ENCODE peak calls at places on chromosome 3, in ten cellular contexts. One of them, this sample, is unnamed.
A peak's percentile ranks its signal among the peaks of the same experiment; 100 is the strongest.

GRCh38 chr3:28317438-28318022 is 31.0 kb upstream of the ZCWPW2 start:
- DNase-seq in tibial nerve: peak; percentile 30
- DNase-seq in GM12878: no peak
- DNase-seq in hepatocyte: peak; percentile 62
- DNase-seq in neural progenitor cell: peak; percentile 59
- DNase-seq in upper lobe of right lung: no peak
- DNase-seq in fibroblast of lung: peak; percentile 47
- DNase-seq in tibial artery: no peak
- DNase-seq in psoas muscle: no peak
- DNase-seq in heart left ventricle: no peak
- DNase-seq in this sample: peak; percentile 12

GRCh38 chr3:32969656-32970055 is 18.2 kb downstream of the CCR4 start:
- DNase-seq in tibial nerve: no peak
- DNase-seq in GM12878: no peak
- DNase-seq in hepatocyte: peak; percentile 13
- DNase-seq in neural progenitor cell: no peak
- DNase-seq in upper lobe of right lung: no peak
- DNase-seq in fibroblast of lung: peak; percentile 17
- DNase-seq in tibial artery: no peak
- DNase-seq in psoas muscle: no peak
- DNase-seq in heart left ventricle: no peak
- DNase-seq in this sample: no peak

GRCh38 chr3:122146466-122146865 is 37.0 kb upstream of the CASR start:
- DNase-seq in tibial nerve: no peak
- DNase-seq in GM12878: peak; percentile 37
- DNase-seq in hepatocyte: peak; percentile 18
- DNase-seq in neural progenitor cell: no peak
- DNase-seq in upper lobe of right lung: no peak
- DNase-seq in fibroblast of lung: no peak
- DNase-seq in tibial artery: no peak
- DNase-seq in psoas muscle: no peak
- DNase-seq in heart left ventricle: no peak
- DNase-seq in this sample: no peak

GRCh38 chr3:189937302-189938255 is 183.1 kb downstream of the P3H2 start:
- DNase-seq in tibial nerve: no peak
- DNase-seq in GM12878: no peak
- DNase-seq in hepatocyte: no peak
- DNase-seq in neural progenitor cell: no peak
- DNase-seq in upper lobe of right lung: no peak
- DNase-seq in fibroblast of lung: peak; percentile 78
- DNase-seq in tibial artery: no peak
- DNase-seq in psoas muscle: no peak
- DNase-seq in heart left ventricle: no peak
- DNase-seq in this sample: peak; percentile 94

GRCh38 chr3:145704020-145704419 is 457.0 kb downstream of the PLOD2 start:
- DNase-seq in tibial nerve: no peak
- DNase-seq in GM12878: no peak
- DNase-seq in hepatocyte: peak; percentile 19
- DNase-seq in neural progenitor cell: no peak
- DNase-seq in upper lobe of right lung: no peak
- DNase-seq in fibroblast of lung: peak; percentile 24
- DNase-seq in tibial artery: no peak
- DNase-seq in psoas muscle: no peak
- DNase-seq in heart left ventricle: no peak
- DNase-seq in this sample: no peak

GRCh38 chr3:4736284-4736861 is 242.9 kb upstream of the BHLHE40 start:
- DNase-seq in tibial nerve: no peak
- DNase-seq in GM12878: no peak
- DNase-seq in hepatocyte: peak; percentile 64
- DNase-seq in neural progenitor cell: no peak
- DNase-seq in upper lobe of right lung: peak; percentile 82
- DNase-seq in fibroblast of lung: no peak
- DNase-seq in tibial artery: no peak
- DNase-seq in psoas muscle: no peak
- DNase-seq in heart left ventricle: peak; percentile 60
- DNase-seq in this sample: peak; percentile 55

GRCh38 chr3:110946810-110947209 is 124.8 kb upstream of the NECTIN3 start:
- DNase-seq in tibial nerve: no peak
- DNase-seq in GM12878: no peak
- DNase-seq in hepatocyte: no peak
- DNase-seq in neural progenitor cell: no peak
- DNase-seq in upper lobe of right lung: no peak
- DNase-seq in fibroblast of lung: no peak
- DNase-seq in tibial artery: no peak
- DNase-seq in psoas muscle: no peak
- DNase-seq in heart left ventricle: no peak
- DNase-seq in this sample: no peak

GRCh38 chr3:157066335-157067071 is 93.4 kb downstream of the CCNL1 start:
- DNase-seq in tibial nerve: no peak
- DNase-seq in GM12878: no peak
- DNase-seq in hepatocyte: no peak
- DNase-seq in neural progenitor cell: no peak
- DNase-seq in upper lobe of right lung: no peak
- DNase-seq in fibroblast of lung: peak; percentile 88
- DNase-seq in tibial artery: no peak
- DNase-seq in psoas muscle: no peak
- DNase-seq in heart left ventricle: no peak
- DNase-seq in this sample: no peak

GRCh38 chr3:196274585-196274984 is 12.9 kb downstream of the PCYT1A start:
- DNase-seq in tibial nerve: no peak
- DNase-seq in GM12878: peak; percentile 84
- DNase-seq in hepatocyte: no peak
- DNase-seq in neural progenitor cell: no peak
- DNase-seq in upper lobe of right lung: no peak
- DNase-seq in fibroblast of lung: no peak
- DNase-seq in tibial artery: no peak
- DNase-seq in psoas muscle: no peak
- DNase-seq in heart left ventricle: no peak
- DNase-seq in this sample: no peak

GRCh38 chr3:24503499-24504176 is 9.0 kb upstream of the THRB start:
- DNase-seq in tibial nerve: no peak
- DNase-seq in GM12878: no peak
- DNase-seq in hepatocyte: no peak
- DNase-seq in neural progenitor cell: no peak
- DNase-seq in upper lobe of right lung: no peak
- DNase-seq in fibroblast of lung: no peak
- DNase-seq in tibial artery: no peak
- DNase-seq in psoas muscle: no peak
- DNase-seq in heart left ventricle: no peak
- DNase-seq in this sample: no peak

GRCh38 chr3:20576228-20576627 is 390.2 kb upstream of the SGO1 start:
- DNase-seq in tibial nerve: no peak
- DNase-seq in GM12878: no peak
- DNase-seq in hepatocyte: no peak
- DNase-seq in neural progenitor cell: no peak
- DNase-seq in upper lobe of right lung: no peak
- DNase-seq in fibroblast of lung: no peak
- DNase-seq in tibial artery: no peak
- DNase-seq in psoas muscle: no peak
- DNase-seq in heart left ventricle: no peak
- DNase-seq in this sample: no peak

GRCh38 chr3:119937229-119937628 is 155.3 kb downstream of the NR1I2 start:
- DNase-seq in tibial nerve: no peak
- DNase-seq in GM12878: peak; percentile 78
- DNase-seq in hepatocyte: no peak
- DNase-seq in neural progenitor cell: no peak
- DNase-seq in upper lobe of right lung: no peak
- DNase-seq in fibroblast of lung: no peak
- DNase-seq in tibial artery: no peak
- DNase-seq in psoas muscle: no peak
- DNase-seq in heart left ventricle: no peak
- DNase-seq in this sample: no peak

GRCh38 chr3:14145670-14146380 is 21.0 kb downstream of the TMEM43 start:
- DNase-seq in tibial nerve: no peak
- DNase-seq in GM12878: no peak
- DNase-seq in hepatocyte: no peak
- DNase-seq in neural progenitor cell: no peak
- DNase-seq in upper lobe of right lung: no peak
- DNase-seq in fibroblast of lung: no peak
- DNase-seq in tibial artery: no peak
- DNase-seq in psoas muscle: no peak
- DNase-seq in heart left ventricle: peak; percentile 10
- DNase-seq in this sample: no peak

GRCh38 chr3:414063-414462 is 217.5 kb downstream of the CHL1 start:
- DNase-seq in tibial nerve: no peak
- DNase-seq in GM12878: no peak
- DNase-seq in hepatocyte: peak; percentile 49
- DNase-seq in neural progenitor cell: peak; percentile 18
- DNase-seq in upper lobe of right lung: no peak
- DNase-seq in fibroblast of lung: peak; percentile 27
- DNase-seq in tibial artery: no peak
- DNase-seq in psoas muscle: no peak
- DNase-seq in heart left ventricle: no peak
- DNase-seq in this sample: no peak
- TF ChIP-seq CTCF in tibial nerve: no peak
- TF ChIP-seq CTCF in GM12878: peak; percentile 16
- TF ChIP-seq CTCF in hepatocyte: peak; percentile 54
- TF ChIP-seq CTCF in neural progenitor cell: peak; percentile 63
- TF ChIP-seq CTCF in upper lobe of right lung: peak; percentile 37
- TF ChIP-seq CTCF in fibroblast of lung: peak; percentile 29
- TF ChIP-seq CTCF in tibial artery: no peak
- TF ChIP-seq CTCF in psoas muscle: peak; percentile 50
- TF ChIP-seq CTCF in heart left ventricle: peak; percentile 22
- TF ChIP-seq CTCF in this sample: peak; percentile 15

GRCh38 chr3:179670311-179670710 is 17.5 kb downstream of the USP13 start:
- DNase-seq in tibial nerve: no peak
- DNase-seq in GM12878: no peak
- DNase-seq in hepatocyte: no peak
- DNase-seq in neural progenitor cell: no peak
- DNase-seq in upper lobe of right lung: no peak
- DNase-seq in fibroblast of lung: peak; percentile 40
- DNase-seq in tibial artery: no peak
- DNase-seq in psoas muscle: no peak
- DNase-seq in heart left ventricle: no peak
- DNase-seq in this sample: no peak

GRCh38 chr3:179663093-179663492 is 10.3 kb downstream of the USP13 start:
- DNase-seq in tibial nerve: no peak
- DNase-seq in GM12878: no peak
- DNase-seq in hepatocyte: no peak
- DNase-seq in neural progenitor cell: no peak
- DNase-seq in upper lobe of right lung: no peak
- DNase-seq in fibroblast of lung: no peak
- DNase-seq in tibial artery: no peak
- DNase-seq in psoas muscle: no peak
- DNase-seq in heart left ventricle: no peak
- DNase-seq in this sample: no peak

GRCh38 chr3:179666030-179666429 is 13.2 kb downstream of the USP13 start:
- DNase-seq in tibial nerve: no peak
- DNase-seq in GM12878: no peak
- DNase-seq in hepatocyte: no peak
- DNase-seq in neural progenitor cell: no peak
- DNase-seq in upper lobe of right lung: no peak
- DNase-seq in fibroblast of lung: no peak
- DNase-seq in tibial artery: no peak
- DNase-seq in psoas muscle: no peak
- DNase-seq in heart left ventricle: no peak
- DNase-seq in this sample: no peak

GRCh38 chr3:179668429-179668828 is 15.6 kb downstream of the USP13 start:
- DNase-seq in tibial nerve: no peak
- DNase-seq in GM12878: no peak
- DNase-seq in hepatocyte: no peak
- DNase-seq in neural progenitor cell: no peak
- DNase-seq in upper lobe of right lung: no peak
- DNase-seq in fibroblast of lung: no peak
- DNase-seq in tibial artery: no peak
- DNase-seq in psoas muscle: no peak
- DNase-seq in heart left ventricle: no peak
- DNase-seq in this sample: no peak

GRCh38 chr3:179666436-179667035 is 13.7 kb downstream of the USP13 start:
- DNase-seq in tibial nerve: no peak
- DNase-seq in GM12878: no peak
- DNase-seq in hepatocyte: no peak
- DNase-seq in neural progenitor cell: peak; percentile 43
- DNase-seq in upper lobe of right lung: peak; percentile 87
- DNase-seq in fibroblast of lung: peak; percentile 26
- DNase-seq in tibial artery: no peak
- DNase-seq in psoas muscle: peak; percentile 92
- DNase-seq in heart left ventricle: peak; percentile 74
- DNase-seq in this sample: no peak
- H3K27ac ChIP-seq in tibial nerve: no peak overlapping the region
- H3K27ac ChIP-seq in GM12878: no peak overlapping the region
- H3K27ac ChIP-seq in hepatocyte: no peak overlapping the region
- H3K27ac ChIP-seq in neural progenitor cell: no peak overlapping the region
- H3K27ac ChIP-seq in upper lobe of right lung: peak overlapping the region; percentile 18
- H3K27ac ChIP-seq in fibroblast of lung: no peak overlapping the region
- H3K27ac ChIP-seq in tibial artery: no peak overlapping the region
- H3K27ac ChIP-seq in psoas muscle: peak overlapping the region; percentile 98
- H3K27ac ChIP-seq in heart left ventricle: peak overlapping the region; percentile 76
- H3K27ac ChIP-seq in this sample: no peak overlapping the region

GRCh38 chr3:97971679-97972567 is at the start of gene RIOX2:
- DNase-seq in tibial nerve: peak; percentile 40
- DNase-seq in GM12878: peak; percentile 21
- DNase-seq in hepatocyte: peak; percentile 87
- DNase-seq in neural progenitor cell: peak; percentile 77
- DNase-seq in upper lobe of right lung: peak; percentile 92
- DNase-seq in fibroblast of lung: peak; percentile 63
- DNase-seq in tibial artery: peak; percentile 57
- DNase-seq in psoas muscle: peak; percentile 87
- DNase-seq in heart left ventricle: peak; percentile 73
- DNase-seq in this sample: peak; percentile 71

GRCh38 chr3:97974996-97975395 is 2.8 kb upstream of the RIOX2 start:
- DNase-seq in tibial nerve: no peak
- DNase-seq in GM12878: no peak
- DNase-seq in hepatocyte: no peak
- DNase-seq in neural progenitor cell: no peak
- DNase-seq in upper lobe of right lung: no peak
- DNase-seq in fibroblast of lung: no peak
- DNase-seq in tibial artery: no peak
- DNase-seq in psoas muscle: no peak
- DNase-seq in heart left ventricle: no peak
- DNase-seq in this sample: no peak

GRCh38 chr3:97979610-97980009 is 7.4 kb upstream of the RIOX2 start:
- DNase-seq in tibial nerve: no peak
- DNase-seq in GM12878: no peak
- DNase-seq in hepatocyte: no peak
- DNase-seq in neural progenitor cell: peak; percentile 27
- DNase-seq in upper lobe of right lung: no peak
- DNase-seq in fibroblast of lung: no peak
- DNase-seq in tibial artery: no peak
- DNase-seq in psoas muscle: no peak
- DNase-seq in heart left ventricle: peak; percentile 23
- DNase-seq in this sample: no peak

GRCh38 chr3:97972976-97973375 is 745 bp upstream of the RIOX2 start:
- DNase-seq in tibial nerve: no peak
- DNase-seq in GM12878: no peak
- DNase-seq in hepatocyte: no peak
- DNase-seq in neural progenitor cell: no peak
- DNase-seq in upper lobe of right lung: no peak
- DNase-seq in fibroblast of lung: no peak
- DNase-seq in tibial artery: no peak
- DNase-seq in psoas muscle: no peak
- DNase-seq in heart left ventricle: no peak
- DNase-seq in this sample: no peak

GRCh38 chr3:97975466-97975865 is 3.2 kb upstream of the RIOX2 start:
- DNase-seq in tibial nerve: no peak
- DNase-seq in GM12878: no peak
- DNase-seq in hepatocyte: no peak
- DNase-seq in neural progenitor cell: no peak
- DNase-seq in upper lobe of right lung: no peak
- DNase-seq in fibroblast of lung: no peak
- DNase-seq in tibial artery: no peak
- DNase-seq in psoas muscle: no peak
- DNase-seq in heart left ventricle: no peak
- DNase-seq in this sample: no peak
- TF ChIP-seq CTCF in tibial nerve: peak; percentile 6
- TF ChIP-seq CTCF in GM12878: no peak
- TF ChIP-seq CTCF in hepatocyte: peak; percentile 23
- TF ChIP-seq CTCF in neural progenitor cell: peak; percentile 15
- TF ChIP-seq CTCF in upper lobe of right lung: no peak
- TF ChIP-seq CTCF in fibroblast of lung: peak; percentile 27
- TF ChIP-seq CTCF in tibial artery: no peak
- TF ChIP-seq CTCF in psoas muscle: no peak
- TF ChIP-seq CTCF in heart left ventricle: no peak
- TF ChIP-seq CTCF in this sample: no peak

GRCh38 chr3:188358787-188359493 is 205.0 kb downstream of the LPP start:
- DNase-seq in tibial nerve: no peak
- DNase-seq in GM12878: no peak
- DNase-seq in hepatocyte: no peak
- DNase-seq in neural progenitor cell: no peak
- DNase-seq in upper lobe of right lung: no peak
- DNase-seq in fibroblast of lung: no peak
- DNase-seq in tibial artery: no peak
- DNase-seq in psoas muscle: no peak
- DNase-seq in heart left ventricle: no peak
- DNase-seq in this sample: no peak
- H3K27ac ChIP-seq in tibial nerve: no peak overlapping the region
- H3K27ac ChIP-seq in GM12878: no peak overlapping the region
- H3K27ac ChIP-seq in hepatocyte: no peak overlapping the region
- H3K27ac ChIP-seq in neural progenitor cell: no peak overlapping the region
- H3K27ac ChIP-seq in upper lobe of right lung: no peak overlapping the region
- H3K27ac ChIP-seq in fibroblast of lung: no peak overlapping the region
- H3K27ac ChIP-seq in tibial artery: peak overlapping the region; percentile 1
- H3K27ac ChIP-seq in psoas muscle: no peak overlapping the region
- H3K27ac ChIP-seq in heart left ventricle: no peak overlapping the region
- H3K27ac ChIP-seq in this sample: no peak overlapping the region